ENCODE peak calls at places on chromosomes 6 and 20, in six cellular contexts. V, J, B, R, M and U are unnamed samples.

GRCh38 chr6:38279945-38280588 is 359.7 kb downstream of the BTBD9 start:
- DNase-seq in J (no peak), R (no peak), B (no peak), M (no peak), V (no peak), U (no peak)

GRCh38 chr6:143673638-143674037 is 4.1 kb upstream of the PHACTR2 start:
- DNase-seq in R (no peak), M (no peak), J (peak), B (no peak), V (no peak), U (no peak)

GRCh38 chr20:25313608-25314007 is 65.7 kb downstream of the PYGB start:
- DNase-seq in R (no peak), V (no peak), M (no peak), J (no peak), B (no peak), U (no peak)

GRCh38 chr20:24966317-24967012 is 17.4 kb downstream of the CST7 start:
- DNase-seq in J (no peak), M (no peak), B (no peak), V (no peak), R (no peak), U (no peak)

GRCh38 chr6:72411872-72412708 is 209.8 kb upstream of the KCNQ5 start:
- DNase-seq in V (peak), B (peak), R (peak), M (peak), J (peak), U (peak)

GRCh38 chr6:7246401-7247178 is 66.4 kb downstream of the SSR1 start:
- DNase-seq in R (no peak), J (no peak), M (no peak), B (no peak), V (no peak), U (no peak)

GRCh38 chr20:21380711-21381110 is 16.6 kb downstream of the NKX2-4 start:
- DNase-seq in B (no peak), M (no peak), J (no peak), R (no peak), V (no peak), U (no peak)

GRCh38 chr20:50911716-50912115 is 19.5 kb downstream of the ADNP start:
- DNase-seq in J (no peak), M (no peak), R (no peak), B (no peak), V (no peak), U (no peak)

GRCh38 chr6:35049885-35050284 is 91.3 kb downstream of the TCP11 start:
- DNase-seq in M (peak), V (no peak), J (peak), R (no peak), B (no peak), U (no peak)

GRCh38 chr6:143969077-143969476 is 39.0 kb downstream of the PLAGL1 start:
- DNase-seq in J (no peak), M (no peak), V (no peak), B (no peak), R (no peak), U (no peak)

GRCh38 chr6:1538810-1539482 is 70.8 kb upstream of the FOXC1 start:
- DNase-seq in J (no peak), V (no peak), M (no peak), R (no peak), B (no peak), U (no peak)

GRCh38 chr6:315921-316752 is 23.9 kb downstream of the DUSP22 start:
- DNase-seq in B (peak), R (no peak), J (no peak), M (no peak), V (no peak), U (no peak)

GRCh38 chr20:57109151-57109953 is 157.1 kb downstream of the BMP7 start:
- DNase-seq in V (no peak), J (no peak), M (no peak), B (no peak), R (no peak), U (no peak)

GRCh38 chr6:8435845-8436168 is 462 bp upstream of the SLC35B3 start:
- DNase-seq in R (no peak), V (no peak), M (no peak), J (peak), B (no peak), U (no peak)

GRCh38 chr20:62134735-62135231 is 8.4 kb downstream of the PSMA7 start:
- DNase-seq in J (peak), B (no peak), V (no peak), R (no peak), M (peak), U (no peak)